ENCODE peak calls at places on chromosome 14, in five cellular contexts. One of them, this sample, is unnamed.

GRCh38 chr14:88961214-88961613 is 136.8 kb downstream of the TTC8 start:
- DNase-seq in CD8-positive, alpha-beta T cell: no peak
- DNase-seq in NCI-H187: no peak
- DNase-seq in cardiac muscle cell: no peak
- DNase-seq in type B pancreatic cell: no peak
- DNase-seq in this sample: peak

GRCh38 chr14:26655128-26655527 is 57.3 kb upstream of the NOVA1 start:
- DNase-seq in CD8-positive, alpha-beta T cell: no peak
- DNase-seq in NCI-H187: no peak
- DNase-seq in cardiac muscle cell: no peak
- DNase-seq in type B pancreatic cell: no peak
- DNase-seq in this sample: no peak

GRCh38 chr14:96016761-96017160 is 22.4 kb upstream of the C14orf132 start:
- DNase-seq in CD8-positive, alpha-beta T cell: no peak
- DNase-seq in NCI-H187: peak
- DNase-seq in cardiac muscle cell: peak
- DNase-seq in type B pancreatic cell: no peak
- DNase-seq in this sample: peak

GRCh38 chr14:84403585-84403984 is 1126.4 kb upstream of the FLRT2 start:
- DNase-seq in CD8-positive, alpha-beta T cell: no peak
- DNase-seq in NCI-H187: no peak
- DNase-seq in cardiac muscle cell: peak
- DNase-seq in type B pancreatic cell: no peak
- DNase-seq in this sample: peak

GRCh38 chr14:66330218-66330617 is 156.0 kb upstream of the CCDC196 start:
- DNase-seq in CD8-positive, alpha-beta T cell: no peak
- DNase-seq in NCI-H187: no peak
- DNase-seq in cardiac muscle cell: no peak
- DNase-seq in type B pancreatic cell: no peak
- DNase-seq in this sample: no peak

GRCh38 chr14:104378636-104379225 is 200.8 kb upstream of the C14orf180 start:
- DNase-seq in CD8-positive, alpha-beta T cell: no peak
- DNase-seq in NCI-H187: no peak
- DNase-seq in cardiac muscle cell: no peak
- DNase-seq in type B pancreatic cell: no peak
- DNase-seq in this sample: no peak

GRCh38 chr14:91387135-91387849 is 30.3 kb downstream of the CCDC88C start:
- DNase-seq in CD8-positive, alpha-beta T cell: peak
- DNase-seq in NCI-H187: peak
- DNase-seq in cardiac muscle cell: peak
- DNase-seq in type B pancreatic cell: no peak
- DNase-seq in this sample: no peak

GRCh38 chr14:53943751-53944083 is 12.9 kb downstream of the BMP4 start:
- DNase-seq in CD8-positive, alpha-beta T cell: no peak
- DNase-seq in NCI-H187: no peak
- DNase-seq in cardiac muscle cell: no peak
- DNase-seq in type B pancreatic cell: no peak
- DNase-seq in this sample: no peak

GRCh38 chr14:51912112-51912786 is 51.8 kb downstream of the GNG2 start:
- DNase-seq in CD8-positive, alpha-beta T cell: no peak
- DNase-seq in NCI-H187: no peak
- DNase-seq in cardiac muscle cell: no peak
- DNase-seq in type B pancreatic cell: no peak
- DNase-seq in this sample: no peak

GRCh38 chr14:66405158-66405557 is 81.0 kb upstream of the CCDC196 start:
- DNase-seq in CD8-positive, alpha-beta T cell: no peak
- DNase-seq in NCI-H187: no peak
- DNase-seq in cardiac muscle cell: peak
- DNase-seq in type B pancreatic cell: no peak
- DNase-seq in this sample: peak

GRCh38 chr14:60514378-60515243 is 5.7 kb downstream of the SIX6 start:
- DNase-seq in CD8-positive, alpha-beta T cell: no peak
- DNase-seq in NCI-H187: peak
- DNase-seq in cardiac muscle cell: peak
- DNase-seq in type B pancreatic cell: no peak
- DNase-seq in this sample: peak

GRCh38 chr14:67056684-67057083 is 132.6 kb upstream of the GARIN2 start:
- DNase-seq in CD8-positive, alpha-beta T cell: peak
- DNase-seq in NCI-H187: no peak
- DNase-seq in cardiac muscle cell: no peak
- DNase-seq in type B pancreatic cell: no peak
- DNase-seq in this sample: no peak

GRCh38 chr14:104073764-104074163 is 11.7 kb upstream of the ASPG start:
- DNase-seq in CD8-positive, alpha-beta T cell: no peak
- DNase-seq in NCI-H187: no peak
- DNase-seq in cardiac muscle cell: no peak
- DNase-seq in type B pancreatic cell: no peak
- DNase-seq in this sample: no peak

GRCh38 chr14:103512701-103513611 is 9.7 kb downstream of the CKB start:
- DNase-seq in CD8-positive, alpha-beta T cell: no peak
- DNase-seq in NCI-H187: no peak
- DNase-seq in cardiac muscle cell: no peak
- DNase-seq in type B pancreatic cell: no peak
- DNase-seq in this sample: peak

GRCh38 chr14:95776798-95777615 is 63.1 kb upstream of the TCL1A start:
- DNase-seq in CD8-positive, alpha-beta T cell: no peak
- DNase-seq in NCI-H187: no peak
- DNase-seq in cardiac muscle cell: no peak
- DNase-seq in type B pancreatic cell: no peak
- DNase-seq in this sample: no peak

GRCh38 chr14:98140862-98141261 is 1131.1 kb downstream of the BCL11B start:
- DNase-seq in CD8-positive, alpha-beta T cell: no peak
- DNase-seq in NCI-H187: no peak
- DNase-seq in cardiac muscle cell: no peak
- DNase-seq in type B pancreatic cell: no peak
- DNase-seq in this sample: no peak

GRCh38 chr14:35532783-35533356 is 1.1 kb upstream of the INSM2 start:
- DNase-seq in CD8-positive, alpha-beta T cell: no peak
- DNase-seq in NCI-H187: no peak
- DNase-seq in cardiac muscle cell: no peak
- DNase-seq in type B pancreatic cell: no peak
- DNase-seq in this sample: peak

GRCh38 chr14:87745507-87746118 is 247.4 kb downstream of the GALC start:
- DNase-seq in CD8-positive, alpha-beta T cell: no peak
- DNase-seq in NCI-H187: no peak
- DNase-seq in cardiac muscle cell: peak
- DNase-seq in type B pancreatic cell: no peak
- DNase-seq in this sample: peak

GRCh38 chr14:33359288-33359881 is 420.7 kb downstream of the NPAS3 start:
- DNase-seq in CD8-positive, alpha-beta T cell: no peak
- DNase-seq in NCI-H187: no peak
- DNase-seq in cardiac muscle cell: no peak
- DNase-seq in type B pancreatic cell: no peak
- DNase-seq in this sample: no peak

GRCh38 chr14:55514819-55515470 is 65.1 kb upstream of the KTN1 start:
- DNase-seq in CD8-positive, alpha-beta T cell: no peak
- DNase-seq in NCI-H187: no peak
- DNase-seq in cardiac muscle cell: no peak
- DNase-seq in type B pancreatic cell: no peak
- DNase-seq in this sample: no peak

GRCh38 chr14:75689012-75689411 is 28.0 kb downstream of the TTLL5 start:
- DNase-seq in CD8-positive, alpha-beta T cell: no peak
- DNase-seq in NCI-H187: no peak
- DNase-seq in cardiac muscle cell: no peak
- DNase-seq in type B pancreatic cell: no peak
- DNase-seq in this sample: no peak

GRCh38 chr14:55599250-55599879 is 19.4 kb downstream of the KTN1 start:
- DNase-seq in CD8-positive, alpha-beta T cell: no peak
- DNase-seq in NCI-H187: no peak
- DNase-seq in cardiac muscle cell: no peak
- DNase-seq in type B pancreatic cell: no peak
- DNase-seq in this sample: peak

GRCh38 chr14:22319526-22320352 is 269.3 kb downstream of the DAD1 start:
- DNase-seq in CD8-positive, alpha-beta T cell: peak
- DNase-seq in NCI-H187: no peak
- DNase-seq in cardiac muscle cell: peak
- DNase-seq in type B pancreatic cell: no peak
- DNase-seq in this sample: peak

GRCh38 chr14:89340200-89340667 is 76.8 kb downstream of the FOXN3 start:
- DNase-seq in CD8-positive, alpha-beta T cell: no peak
- DNase-seq in NCI-H187: no peak
- DNase-seq in cardiac muscle cell: no peak
- DNase-seq in type B pancreatic cell: no peak
- DNase-seq in this sample: no peak

GRCh38 chr14:77603654-77604270 is 12.7 kb downstream of the SPTLC2 start:
- DNase-seq in CD8-positive, alpha-beta T cell: no peak
- DNase-seq in NCI-H187: no peak
- DNase-seq in cardiac muscle cell: no peak
- DNase-seq in type B pancreatic cell: no peak
- DNase-seq in this sample: peak

GRCh38 chr14:98754343-98755025 is 517.5 kb downstream of the BCL11B start:
- DNase-seq in CD8-positive, alpha-beta T cell: no peak
- DNase-seq in NCI-H187: no peak
- DNase-seq in cardiac muscle cell: no peak
- DNase-seq in type B pancreatic cell: no peak
- DNase-seq in this sample: no peak

GRCh38 chr14:95885866-95886265 is 9.2 kb downstream of the TUNAR start:
- DNase-seq in CD8-positive, alpha-beta T cell: no peak
- DNase-seq in NCI-H187: no peak
- DNase-seq in cardiac muscle cell: no peak
- DNase-seq in type B pancreatic cell: no peak
- DNase-seq in this sample: peak

GRCh38 chr14:100246809-100247428 is 8.0 kb downstream of the YY1 start:
- DNase-seq in CD8-positive, alpha-beta T cell: no peak
- DNase-seq in NCI-H187: no peak
- DNase-seq in cardiac muscle cell: peak
- DNase-seq in type B pancreatic cell: no peak
- DNase-seq in this sample: peak

GRCh38 chr14:103880986-103881926 is 33.9 kb upstream of the PPP1R13B start:
- DNase-seq in CD8-positive, alpha-beta T cell: no peak
- DNase-seq in NCI-H187: no peak
- DNase-seq in cardiac muscle cell: no peak
- DNase-seq in type B pancreatic cell: no peak
- DNase-seq in this sample: no peak

GRCh38 chr14:59148334-59148900 is 40.0 kb upstream of the DAAM1 start:
- DNase-seq in CD8-positive, alpha-beta T cell: no peak
- DNase-seq in NCI-H187: no peak
- DNase-seq in cardiac muscle cell: no peak
- DNase-seq in type B pancreatic cell: no peak
- DNase-seq in this sample: no peak

GRCh38 chr14:68685419-68686211 is 107.3 kb downstream of the ZFP36L1 start:
- DNase-seq in CD8-positive, alpha-beta T cell: peak
- DNase-seq in NCI-H187: no peak
- DNase-seq in cardiac muscle cell: no peak
- DNase-seq in type B pancreatic cell: no peak
- DNase-seq in this sample: peak

GRCh38 chr14:55332654-55333570 is 61.7 kb downstream of the FBXO34 start:
- DNase-seq in CD8-positive, alpha-beta T cell: no peak
- DNase-seq in NCI-H187: no peak
- DNase-seq in cardiac muscle cell: no peak
- DNase-seq in type B pancreatic cell: no peak
- DNase-seq in this sample: peak

GRCh38 chr14:64246688-64247087 is 47.5 kb downstream of the ESR2 start:
- DNase-seq in CD8-positive, alpha-beta T cell: no peak
- DNase-seq in NCI-H187: no peak
- DNase-seq in cardiac muscle cell: no peak
- DNase-seq in type B pancreatic cell: no peak
- DNase-seq in this sample: no peak

GRCh38 chr14:52951730-52952481 is 1.1 kb upstream of the FERMT2 start:
- DNase-seq in CD8-positive, alpha-beta T cell: no peak
- DNase-seq in NCI-H187: no peak
- DNase-seq in cardiac muscle cell: peak
- DNase-seq in type B pancreatic cell: no peak
- DNase-seq in this sample: peak

GRCh38 chr14:35401422-35401729 is 3.2 kb downstream of the NFKBIA start:
- DNase-seq in CD8-positive, alpha-beta T cell: no peak
- DNase-seq in NCI-H187: no peak
- DNase-seq in cardiac muscle cell: no peak
- DNase-seq in type B pancreatic cell: no peak
- DNase-seq in this sample: no peak

GRCh38 chr14:60163741-60164140 is 1.5 kb downstream of the DHRS7 start:
- DNase-seq in CD8-positive, alpha-beta T cell: no peak
- DNase-seq in NCI-H187: no peak
- DNase-seq in cardiac muscle cell: no peak
- DNase-seq in type B pancreatic cell: no peak
- DNase-seq in this sample: no peak